ENCODE peak calls at places on chromosome 13, in five cellular contexts. One of them, this sample, is unnamed.

GRCh38 chr13:62704795-62705329 is 1289.2 kb upstream of the PCDH20 start:
- DNase-seq in fibroblast of lung: no peak
- DNase-seq in GM23248: no peak
- DNase-seq in endothelial cell of umbilical vein: no peak
- DNase-seq in neuronal stem cell: no peak
- DNase-seq in this sample: no peak

GRCh38 chr13:24052547-24052981 is 108.0 kb upstream of the SPATA13 start:
- DNase-seq in fibroblast of lung: peak; percentile 27
- DNase-seq in GM23248: peak; percentile 44
- DNase-seq in endothelial cell of umbilical vein: no peak
- DNase-seq in neuronal stem cell: no peak
- DNase-seq in this sample: no peak

GRCh38 chr13:100904293-100904976 is 229.8 kb upstream of the TMTC4 start:
- DNase-seq in fibroblast of lung: no peak
- DNase-seq in GM23248: no peak
- DNase-seq in endothelial cell of umbilical vein: no peak
- DNase-seq in neuronal stem cell: no peak
- DNase-seq in this sample: no peak

GRCh38 chr13:31945202-31945978 is 86.2 kb upstream of the FRY start:
- DNase-seq in fibroblast of lung: peak; percentile 74
- DNase-seq in GM23248: peak; percentile 96
- DNase-seq in endothelial cell of umbilical vein: no peak
- DNase-seq in neuronal stem cell: no peak
- DNase-seq in this sample: peak; percentile 79

GRCh38 chr13:24033527-24034302 is 126.8 kb upstream of the SPATA13 start:
- DNase-seq in fibroblast of lung: peak; percentile 95
- DNase-seq in GM23248: peak; percentile 78
- DNase-seq in endothelial cell of umbilical vein: no peak
- DNase-seq in neuronal stem cell: no peak
- DNase-seq in this sample: no peak

GRCh38 chr13:54185785-54186184 is 1157.2 kb downstream of the OLFM4 start:
- DNase-seq in fibroblast of lung: no peak
- DNase-seq in GM23248: no peak
- DNase-seq in endothelial cell of umbilical vein: no peak
- DNase-seq in neuronal stem cell: peak; percentile 52
- DNase-seq in this sample: peak; percentile 25

GRCh38 chr13:61685683-61686013 is 270.0 kb upstream of the PCDH20 start:
- DNase-seq in fibroblast of lung: no peak
- DNase-seq in GM23248: no peak
- DNase-seq in endothelial cell of umbilical vein: no peak
- DNase-seq in neuronal stem cell: peak; percentile 20
- DNase-seq in this sample: no peak

GRCh38 chr13:69324109-69324886 is 783.3 kb upstream of the ATXN8OS start:
- DNase-seq in fibroblast of lung: peak; percentile 28
- DNase-seq in GM23248: no peak
- DNase-seq in endothelial cell of umbilical vein: no peak
- DNase-seq in neuronal stem cell: peak; percentile 3
- DNase-seq in this sample: peak; percentile 42

GRCh38 chr13:20360835-20361412 is 128.8 kb upstream of the GJB6 start:
- DNase-seq in fibroblast of lung: peak; percentile 68
- DNase-seq in GM23248: peak; percentile 20
- DNase-seq in endothelial cell of umbilical vein: no peak
- DNase-seq in neuronal stem cell: no peak
- DNase-seq in this sample: no peak

GRCh38 chr13:43232866-43233265 is 209.5 kb downstream of the DNAJC15 start:
- DNase-seq in fibroblast of lung: peak; percentile 71
- DNase-seq in GM23248: peak; percentile 62
- DNase-seq in endothelial cell of umbilical vein: peak; percentile 51
- DNase-seq in neuronal stem cell: no peak
- DNase-seq in this sample: peak; percentile 81

GRCh38 chr13:43388282-43389034 is 365.1 kb downstream of the DNAJC15 start:
- DNase-seq in fibroblast of lung: no peak
- DNase-seq in GM23248: no peak
- DNase-seq in endothelial cell of umbilical vein: no peak
- DNase-seq in neuronal stem cell: no peak
- DNase-seq in this sample: peak; percentile 77

GRCh38 chr13:23889598-23890224 is 511 bp upstream of the MIPEP start:
- DNase-seq in fibroblast of lung: peak; percentile 20
- DNase-seq in GM23248: peak; percentile 65
- DNase-seq in endothelial cell of umbilical vein: no peak
- DNase-seq in neuronal stem cell: peak; percentile 33
- DNase-seq in this sample: peak; percentile 21

GRCh38 chr13:57878291-57878690 is 246.7 kb downstream of the PCDH17 start:
- DNase-seq in fibroblast of lung: peak; percentile 39
- DNase-seq in GM23248: no peak
- DNase-seq in endothelial cell of umbilical vein: peak; percentile 6
- DNase-seq in neuronal stem cell: no peak
- DNase-seq in this sample: no peak

GRCh38 chr13:76014618-76015315 is 378.6 kb downstream of the LMO7 start:
- DNase-seq in fibroblast of lung: peak; percentile 74
- DNase-seq in GM23248: peak; percentile 57
- DNase-seq in endothelial cell of umbilical vein: no peak
- DNase-seq in neuronal stem cell: no peak
- DNase-seq in this sample: peak; percentile 30

GRCh38 chr13:57557979-57558529 is 73.5 kb upstream of the PCDH17 start:
- DNase-seq in fibroblast of lung: peak; percentile 1
- DNase-seq in GM23248: peak; percentile 4
- DNase-seq in endothelial cell of umbilical vein: peak; percentile 54
- DNase-seq in neuronal stem cell: peak; percentile 8
- DNase-seq in this sample: peak; percentile 6

GRCh38 chr13:98599502-98600328 is 22.8 kb upstream of the STK24 start:
- DNase-seq in fibroblast of lung: no peak
- DNase-seq in GM23248: peak; percentile 29
- DNase-seq in endothelial cell of umbilical vein: no peak
- DNase-seq in neuronal stem cell: peak; percentile 23
- DNase-seq in this sample: no peak

GRCh38 chr13:67390462-67391093 is 160.4 kb upstream of the PCDH9 start:
- DNase-seq in fibroblast of lung: peak; percentile 66
- DNase-seq in GM23248: no peak
- DNase-seq in endothelial cell of umbilical vein: no peak
- DNase-seq in neuronal stem cell: no peak
- DNase-seq in this sample: no peak

GRCh38 chr13:111882351-111882750 is 184.6 kb upstream of the SOX1 start:
- DNase-seq in fibroblast of lung: no peak
- DNase-seq in GM23248: no peak
- DNase-seq in endothelial cell of umbilical vein: no peak
- DNase-seq in neuronal stem cell: no peak
- DNase-seq in this sample: no peak

GRCh38 chr13:36154567-36155231 is 23.5 kb upstream of the DCLK1 start:
- DNase-seq in fibroblast of lung: peak; percentile 25
- DNase-seq in GM23248: peak; percentile 36
- DNase-seq in endothelial cell of umbilical vein: no peak
- DNase-seq in neuronal stem cell: peak; percentile 37
- DNase-seq in this sample: no peak

GRCh38 chr13:38824342-38824741 is 137.5 kb downstream of the FREM2 start:
- DNase-seq in fibroblast of lung: no peak
- DNase-seq in GM23248: no peak
- DNase-seq in endothelial cell of umbilical vein: no peak
- DNase-seq in neuronal stem cell: no peak
- DNase-seq in this sample: no peak

GRCh38 chr13:48564046-48564445 is 31.2 kb upstream of the RCBTB2 start:
- DNase-seq in fibroblast of lung: no peak
- DNase-seq in GM23248: no peak
- DNase-seq in endothelial cell of umbilical vein: peak; percentile 55
- DNase-seq in neuronal stem cell: no peak
- DNase-seq in this sample: peak; percentile 52

GRCh38 chr13:30796132-30796832 is 60.9 kb downstream of the ALOX5AP start:
- DNase-seq in fibroblast of lung: peak; percentile 80
- DNase-seq in GM23248: peak; percentile 78
- DNase-seq in endothelial cell of umbilical vein: peak; percentile 29
- DNase-seq in neuronal stem cell: no peak
- DNase-seq in this sample: peak; percentile 83

GRCh38 chr13:64855506-64855905 is 2374.6 kb downstream of the PCDH9 start:
- DNase-seq in fibroblast of lung: peak; percentile 56
- DNase-seq in GM23248: peak; percentile 2
- DNase-seq in endothelial cell of umbilical vein: peak; percentile 78
- DNase-seq in neuronal stem cell: no peak
- DNase-seq in this sample: no peak

GRCh38 chr13:80979035-80979641 is 638.2 kb upstream of the SPRY2 start:
- DNase-seq in fibroblast of lung: peak; percentile 61
- DNase-seq in GM23248: peak; percentile 65
- DNase-seq in endothelial cell of umbilical vein: peak; percentile 73
- DNase-seq in neuronal stem cell: peak; percentile 37
- DNase-seq in this sample: peak; percentile 67

GRCh38 chr13:37395544-37395943 is 203.0 kb downstream of the POSTN start:
- DNase-seq in fibroblast of lung: peak; percentile 41
- DNase-seq in GM23248: no peak
- DNase-seq in endothelial cell of umbilical vein: no peak
- DNase-seq in neuronal stem cell: no peak
- DNase-seq in this sample: no peak

GRCh38 chr13:106471957-106472543 is 63.4 kb downstream of the EFNB2 start:
- DNase-seq in fibroblast of lung: peak; percentile 96
- DNase-seq in GM23248: peak; percentile 94
- DNase-seq in endothelial cell of umbilical vein: peak; percentile 77
- DNase-seq in neuronal stem cell: peak; percentile 44
- DNase-seq in this sample: peak; percentile 92
- H3K4me3 ChIP-seq in fibroblast of lung: peak overlapping the region; percentile 34
- H3K4me3 ChIP-seq in GM23248: peak overlapping the region; percentile 72
- H3K4me3 ChIP-seq in endothelial cell of umbilical vein: no peak overlapping the region
- H3K4me3 ChIP-seq in neuronal stem cell: no peak overlapping the region
- H3K4me3 ChIP-seq in this sample: peak overlapping the region; percentile 44

GRCh38 chr13:71864981-71865857 is 1.8 kb downstream of the DACH1 start:
- DNase-seq in fibroblast of lung: peak; percentile 32
- DNase-seq in GM23248: no peak
- DNase-seq in endothelial cell of umbilical vein: peak; percentile 37
- DNase-seq in neuronal stem cell: no peak
- DNase-seq in this sample: no peak

GRCh38 chr13:71865858-71866172 is 1.2 kb downstream of the DACH1 start:
- DNase-seq in fibroblast of lung: peak; percentile 20
- DNase-seq in GM23248: no peak
- DNase-seq in endothelial cell of umbilical vein: no peak
- DNase-seq in neuronal stem cell: no peak
- DNase-seq in this sample: no peak

GRCh38 chr13:71866173-71867091 is 572 bp downstream of the DACH1 start:
- DNase-seq in fibroblast of lung: peak; percentile 17
- DNase-seq in GM23248: peak; percentile 24
- DNase-seq in endothelial cell of umbilical vein: peak; percentile 51
- DNase-seq in neuronal stem cell: no peak
- DNase-seq in this sample: no peak

GRCh38 chr13:71863249-71863648 is 3.8 kb downstream of the DACH1 start:
- DNase-seq in fibroblast of lung: no peak
- DNase-seq in GM23248: no peak
- DNase-seq in endothelial cell of umbilical vein: peak; percentile 16
- DNase-seq in neuronal stem cell: no peak
- DNase-seq in this sample: no peak

DNA sequence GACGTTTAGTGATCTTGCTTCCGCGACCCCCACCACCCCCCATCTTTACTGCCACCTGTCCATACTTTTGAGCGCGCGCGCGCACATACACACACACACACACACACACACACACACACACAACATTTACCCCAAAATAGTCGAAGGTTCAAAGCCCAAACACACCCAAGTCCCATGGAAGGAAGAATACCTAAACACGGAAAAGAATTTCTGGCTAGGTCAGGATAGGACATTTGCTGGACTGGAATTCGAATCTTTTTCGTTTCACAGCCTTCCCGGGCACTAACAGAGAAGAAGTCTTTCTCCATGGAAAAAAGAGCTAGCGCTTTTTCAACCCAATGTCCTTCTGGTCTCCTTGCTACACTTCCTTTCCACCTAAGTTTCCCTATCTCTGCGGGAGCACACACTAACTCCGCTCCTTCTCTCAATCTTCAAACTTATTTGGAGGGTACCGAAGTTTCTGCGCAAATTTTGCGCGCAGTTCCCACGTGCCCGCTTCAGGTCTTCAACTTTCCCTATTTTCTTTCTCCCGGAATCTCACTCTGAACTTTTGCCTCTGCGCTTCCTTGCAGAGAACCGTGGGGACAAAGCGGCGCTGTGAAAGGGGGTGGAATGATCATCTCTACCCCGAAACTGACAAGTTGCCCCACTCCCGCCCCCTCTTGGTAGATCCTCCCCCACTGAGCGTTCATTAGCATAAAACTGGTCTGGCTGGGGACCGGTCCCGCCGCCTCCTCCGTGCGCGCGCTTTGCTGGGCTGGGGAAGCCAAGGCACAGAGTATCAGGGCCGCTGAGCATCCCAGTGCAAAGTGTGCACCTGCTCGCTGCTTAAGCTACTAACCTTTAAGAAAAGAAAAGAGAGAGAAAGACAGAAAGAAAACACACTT is 2.7 kb downstream of the DACH1 start:
- DNase-seq in fibroblast of lung: peak; percentile 9
- DNase-seq in GM23248: no peak
- DNase-seq in endothelial cell of umbilical vein: peak; percentile 75
- DNase-seq in neuronal stem cell: no peak
- DNase-seq in this sample: no peak
- H3K9ac ChIP-seq in fibroblast of lung: no peak overlapping the region
- H3K9ac ChIP-seq in GM23248: no peak overlapping the region
- H3K9ac ChIP-seq in endothelial cell of umbilical vein: peak overlapping the region; percentile 72
- H3K9ac ChIP-seq in neuronal stem cell: peak overlapping the region; percentile 44
- H3K9ac ChIP-seq in this sample: no peak overlapping the region

GRCh38 chr13:77038907-77039470 is 12.0 kb upstream of the FBXL3 start:
- DNase-seq in fibroblast of lung: no peak
- DNase-seq in GM23248: no peak
- DNase-seq in endothelial cell of umbilical vein: peak; percentile 51
- DNase-seq in neuronal stem cell: no peak
- DNase-seq in this sample: no peak

GRCh38 chr13:77047649-77048343 is 20.8 kb upstream of the FBXL3 start:
- DNase-seq in fibroblast of lung: no peak
- DNase-seq in GM23248: no peak
- DNase-seq in endothelial cell of umbilical vein: no peak
- DNase-seq in neuronal stem cell: peak; percentile 62
- DNase-seq in this sample: no peak

GRCh38 chr13:77040835-77041234 is 13.9 kb upstream of the FBXL3 start:
- DNase-seq in fibroblast of lung: no peak
- DNase-seq in GM23248: no peak
- DNase-seq in endothelial cell of umbilical vein: no peak
- DNase-seq in neuronal stem cell: no peak
- DNase-seq in this sample: no peak

GRCh38 chr13:77040076-77040475 is 13.1 kb upstream of the FBXL3 start:
- DNase-seq in fibroblast of lung: no peak
- DNase-seq in GM23248: no peak
- DNase-seq in endothelial cell of umbilical vein: no peak
- DNase-seq in neuronal stem cell: no peak
- DNase-seq in this sample: no peak

GRCh38 chr13:77042566-77043177 is 15.7 kb upstream of the FBXL3 start:
- DNase-seq in fibroblast of lung: no peak
- DNase-seq in GM23248: no peak
- DNase-seq in endothelial cell of umbilical vein: no peak
- DNase-seq in neuronal stem cell: no peak
- DNase-seq in this sample: no peak
- H3K36me3 ChIP-seq in fibroblast of lung: peaks cover 3% of the 10 kb centered on the region
- H3K36me3 ChIP-seq in GM23248: peaks cover 10% of the 10 kb centered on the region
- H3K36me3 ChIP-seq in endothelial cell of umbilical vein: peaks cover 7% of the 10 kb centered on the region
- H3K36me3 ChIP-seq in neuronal stem cell: peaks cover 20% of the 10 kb centered on the region
- H3K36me3 ChIP-seq in this sample: peaks cover 5% of the 10 kb centered on the region

DNA sequence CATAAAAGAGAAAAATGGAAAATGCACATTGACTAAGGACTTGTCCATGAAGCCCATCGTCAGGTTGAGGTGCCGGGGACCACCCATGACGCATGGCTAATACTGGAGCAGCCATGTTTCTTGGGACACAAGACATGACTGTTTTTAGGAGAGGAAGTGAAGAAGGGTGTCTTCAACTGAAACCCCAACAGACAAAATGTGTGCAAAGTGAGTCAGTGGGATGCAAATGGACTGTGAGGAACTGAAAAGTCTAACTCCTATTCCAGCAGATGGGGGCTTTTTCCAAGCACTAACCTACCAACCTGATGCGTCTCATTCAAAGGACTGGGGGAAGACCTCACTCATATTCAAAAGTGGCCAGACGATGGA is 459.3 kb downstream of the FOXO1 start:
- DNase-seq in fibroblast of lung: no peak
- DNase-seq in GM23248: no peak
- DNase-seq in endothelial cell of umbilical vein: no peak
- DNase-seq in neuronal stem cell: no peak
- DNase-seq in this sample: no peak
- H3K4me3 ChIP-seq in fibroblast of lung: no peak overlapping the region
- H3K4me3 ChIP-seq in GM23248: no peak overlapping the region
- H3K4me3 ChIP-seq in endothelial cell of umbilical vein: no peak overlapping the region
- H3K4me3 ChIP-seq in neuronal stem cell: no peak overlapping the region
- H3K4me3 ChIP-seq in this sample: no peak overlapping the region